ENCODE peak calls at places on chromosome 18, in eight cellular contexts. S, Q, D, V, X, K, B and C are unnamed samples. For H3K4me1, the result is how much of the 10 kb centered on the place peaks cover.

GRCh38 chr18:60978338-60978737 is 354.9 kb upstream of the CDH20 start:
- DNase-seq in V (no peak), X (no peak), D (no peak), K (peak), Q (no peak), S (no peak), B (no peak), C (no peak)

GRCh38 chr18:25726278-25726677 is 364.1 kb downstream of the SS18 start:
- DNase-seq in V (no peak), S (no peak), K (peak), D (no peak), B (no peak), X (no peak), Q (no peak), C (no peak)

GRCh38 chr18:48733854-48734253 is 195.0 kb downstream of the CTIF start:
- DNase-seq in D (peak), S (no peak), Q (no peak), K (no peak), B (no peak), X (no peak), V (peak), C (no peak)

GRCh38 chr18:26547302-26548143 is 830 bp downstream of the KCTD1 start:
- DNase-seq in S (peak), K (peak), X (peak), B (peak), V (peak), Q (peak), D (peak), C (peak)

GRCh38 chr18:61988100-61988499 is 95.3 kb upstream of the RNF152 start:
- DNase-seq in K (no peak), X (no peak), B (no peak), Q (no peak), V (no peak), S (no peak), D (no peak), C (no peak)

GRCh38 chr18:68041327-68041726 is 524.8 kb upstream of the DSEL start:
- DNase-seq in Q (no peak), S (no peak), D (no peak), B (no peak), X (no peak), K (no peak), V (no peak), C (no peak)

GRCh38 chr18:73897517-73897916 is 250.1 kb downstream of the FBXO15 start:
- DNase-seq in B (no peak), X (no peak), D (no peak), V (no peak), K (no peak), Q (no peak), S (no peak), C (no peak)

GRCh38 chr18:69400253-69400975 is at the start of gene DOK6:
- DNase-seq in Q (no peak), D (peak), S (no peak), B (no peak), X (peak), K (peak), V (peak), C (peak)

GRCh38 chr18:23330423-23330822 is 122.7 kb upstream of the RIOK3 start:
- DNase-seq in Q (no peak), B (no peak), V (no peak), K (no peak), S (no peak), D (no peak), X (no peak), C (no peak)

GRCh38 chr18:23229472-23229871 is 94.2 kb downstream of the CABLES1 start:
- DNase-seq in X (no peak), S (no peak), K (no peak), B (no peak), V (no peak), D (no peak), Q (no peak), C (no peak)

GRCh38 chr18:36583155-36583745 is 245.6 kb downstream of the TPGS2 start:
- DNase-seq in V (no peak), Q (no peak), X (no peak), D (no peak), B (no peak), K (no peak), S (no peak), C (no peak)

GRCh38 chr18:6948656-6949055 is 168.9 kb downstream of the LAMA1 start:
- DNase-seq in X (no peak), K (no peak), B (no peak), Q (no peak), D (no peak), S (no peak), V (no peak), C (no peak)

GRCh38 chr18:43393174-43393573 is 115.9 kb upstream of the SYT4 start:
- DNase-seq in D (no peak), V (no peak), K (peak), Q (no peak), B (no peak), S (no peak), X (no peak), C (no peak)

GRCh38 chr18:59885579-59886163 is 14.1 kb upstream of the PMAIP1 start:
- DNase-seq in D (no peak), Q (no peak), S (no peak), K (peak), B (no peak), V (no peak), X (no peak), C (no peak)

GRCh38 chr18:23141022-23141999 is 6.0 kb downstream of the CABLES1 start:
- DNase-seq in V (no peak), K (no peak), D (peak), X (peak), S (no peak), Q (peak), B (no peak), C (peak)

GRCh38 chr18:9140984-9141383 is 4.4 kb downstream of the ANKRD12 start:
- DNase-seq in X (no peak), D (no peak), Q (no peak), B (no peak), K (no peak), V (no peak), S (no peak), C (no peak)
- H3K4me3 ChIP-seq in X (no peak), D (no peak), Q (no peak), B (no peak), K (no peak), V (peak), S (no peak), C (no peak)

DNA sequence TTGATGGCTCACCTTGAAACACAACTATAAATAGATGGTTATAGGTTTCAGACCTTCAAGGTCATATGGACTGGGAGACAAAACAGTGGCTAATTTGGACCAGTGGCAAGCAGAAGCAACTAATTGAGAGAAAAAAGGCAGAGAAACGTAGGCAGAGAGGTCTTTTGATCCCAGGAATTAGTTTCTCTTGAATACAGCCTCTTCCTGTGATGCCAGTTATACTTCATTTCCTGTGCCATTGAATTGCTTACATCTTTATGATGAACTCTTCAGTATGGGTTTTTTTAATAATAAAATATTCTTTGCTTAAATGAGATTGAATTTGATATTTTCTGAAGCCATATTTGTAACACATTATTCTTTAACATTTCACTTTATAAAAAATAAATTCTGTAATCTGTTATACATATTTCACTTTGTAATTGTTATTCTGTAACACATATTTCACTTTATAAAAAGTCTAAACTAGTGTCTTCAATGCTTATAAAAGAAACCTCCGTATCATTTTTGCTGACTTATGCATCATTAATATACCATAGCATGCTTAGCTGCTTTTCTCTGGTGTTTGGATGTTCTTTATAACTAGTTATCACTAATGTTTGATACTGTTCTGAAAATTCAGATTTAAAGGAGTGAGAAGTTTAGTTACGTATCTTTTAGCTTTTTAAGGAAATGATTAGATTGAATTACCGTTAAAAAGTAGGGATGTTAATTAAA is 8.9 kb downstream of the VAPA start:
- DNase-seq in B (no peak), X (no peak), K (no peak), V (no peak), Q (no peak), D (no peak), S (no peak), C (no peak)
- H3K4me1 ChIP-seq in B (under half), X (half or more), K (under half), V (half or more), Q (under half), D (half or more), S (half or more), C (half or more)

GRCh38 chr18:21914739-21915319 is 174.2 kb downstream of the MIB1 start:
- DNase-seq in B (no peak), D (no peak), V (no peak), X (no peak), S (no peak), Q (peak), K (peak), C (peak)
- TF ChIP-seq CTCF in B (peak), D (peak), V (peak), X (peak), S (no peak), Q (peak), K (peak), C (no peak)

GRCh38 chr18:55307505-55307904 is 280.5 kb downstream of the TCF4 start:
- DNase-seq in V (no peak), Q (no peak), X (no peak), B (no peak), K (no peak), D (no peak), S (no peak), C (no peak)
- H3K4me3 ChIP-seq in V (no peak), Q (no peak), X (no peak), B (no peak), K (no peak), D (no peak), S (no peak), C (no peak)

GRCh38 chr18:10054366-10054765 is 140.6 kb downstream of the VAPA start:
- DNase-seq in K (no peak), B (no peak), D (no peak), S (no peak), X (no peak), V (no peak), Q (no peak), C (no peak)
- H3K4me1 ChIP-seq in K (under half), B (under half), D (under half), S (under half), X (under half), V (under half), Q (under half), C (under half)

GRCh38 chr18:33755918-33756590 is 178.0 kb downstream of the ASXL3 start:
- DNase-seq in K (peak), D (no peak), B (peak), S (no peak), Q (no peak), X (no peak), V (no peak), C (no peak)

GRCh38 chr18:33757037-33757436 is 179.0 kb downstream of the ASXL3 start:
- DNase-seq in V (no peak), S (no peak), Q (no peak), B (no peak), D (no peak), K (peak), X (no peak), C (no peak)

GRCh38 chr18:33749831-33750230 is 171.8 kb downstream of the ASXL3 start:
- DNase-seq in V (no peak), D (no peak), S (no peak), B (no peak), K (no peak), Q (no peak), X (no peak), C (no peak)

GRCh38 chr18:33746261-33746660 is 168.2 kb downstream of the ASXL3 start:
- DNase-seq in V (no peak), X (no peak), D (no peak), S (no peak), K (no peak), B (no peak), Q (no peak), C (no peak)

DNA sequence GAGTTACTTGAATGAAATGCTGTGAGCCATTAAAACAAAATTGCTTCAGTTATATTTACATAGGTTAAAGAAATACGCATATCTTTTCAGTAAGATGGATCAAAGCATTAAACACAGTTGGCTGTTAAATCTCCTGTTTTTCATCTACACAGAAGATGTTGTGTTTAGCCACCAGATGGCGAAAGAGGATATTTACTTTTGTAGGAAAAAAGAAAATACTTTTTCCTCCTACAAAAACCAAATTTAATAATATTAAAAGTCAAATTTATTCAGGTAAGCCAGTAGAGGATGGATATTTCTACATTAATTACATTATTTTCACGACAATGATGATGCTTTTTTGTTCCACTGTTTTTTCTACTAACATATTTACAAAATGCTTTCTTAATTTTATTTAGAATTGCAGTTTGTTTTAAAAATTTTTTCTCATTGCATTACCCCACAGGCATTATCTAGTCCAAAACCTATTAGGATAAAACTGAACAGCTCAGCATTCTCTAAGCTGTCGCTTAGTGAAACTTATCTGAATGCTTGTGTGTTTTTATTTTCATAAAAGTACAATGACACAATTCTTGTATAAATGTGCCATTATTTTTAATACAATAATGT is 173.7 kb downstream of the ASXL3 start:
- DNase-seq in V (no peak), X (no peak), K (no peak), B (no peak), S (no peak), D (no peak), Q (no peak), C (no peak)
- TF ChIP-seq CTCF in V (peak), X (no peak), K (peak), B (no peak), S (no peak), D (peak), Q (peak), C (no peak)

DNA sequence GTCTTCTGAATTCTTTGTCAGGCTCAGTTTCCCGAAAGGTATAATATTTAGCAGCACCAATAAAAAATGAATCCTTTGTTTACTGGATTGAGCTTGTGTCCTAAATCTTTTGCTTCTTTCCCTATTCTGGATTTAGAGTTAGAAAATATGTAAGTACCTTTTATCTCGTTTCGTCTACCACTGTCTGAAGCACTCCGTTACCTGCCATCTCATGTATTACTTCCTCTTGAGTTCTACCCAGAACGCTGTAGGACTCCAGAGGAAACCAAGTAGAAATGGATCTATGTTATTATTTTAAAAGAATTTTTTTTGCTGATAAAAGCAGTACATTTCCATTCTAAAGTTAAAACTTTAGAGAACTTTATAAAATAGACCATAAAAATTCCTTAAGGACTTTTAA is 13.5 kb downstream of the ANKRD12 start:
- DNase-seq in D (no peak), Q (no peak), B (no peak), K (no peak), V (no peak), X (no peak), S (no peak), C (no peak)
- H3K4me3 ChIP-seq in D (no peak), Q (no peak), B (no peak), K (no peak), V (no peak), X (no peak), S (no peak), C (no peak)